ENCODE peak calls at places on chromosomes 6 and 20, in eight cellular contexts. L, W, O, D, C, U, G and E are unnamed samples.

GRCh38 chr6:32129297-32130088 is 595 bp downstream of the FKBPL start:
- DNase-seq in L (no peak), W (no peak), O (no peak), D (no peak), C (peak), U (no peak), G (no peak), E (no peak)

GRCh38 chr6:99393698-99394531 is at the start of gene COQ3:
- DNase-seq in L (no peak), W (peak), O (peak), D (peak), C (peak), U (peak), G (peak), E (peak)

GRCh38 chr6:165850434-165851019 is 187.5 kb upstream of the PDE10A start:
- DNase-seq in L (peak), W (peak), O (peak), D (peak), C (peak), U (peak), G (peak), E (peak)

GRCh38 chr20:15047561-15047960 is 710.1 kb upstream of the FLRT3 start:
- DNase-seq in L (no peak), W (no peak), O (no peak), D (no peak), C (no peak), U (no peak), G (no peak), E (no peak)

GRCh38 chr6:159844737-159845645 is 44.9 kb downstream of the PNLDC1 start:
- DNase-seq in L (no peak), W (no peak), O (no peak), D (no peak), C (no peak), U (no peak), G (no peak), E (no peak)

GRCh38 chr6:25312703-25313102 is 33.5 kb downstream of the CARMIL1 start:
- DNase-seq in L (no peak), W (peak), O (no peak), D (no peak), C (peak), U (peak), G (peak), E (peak)

GRCh38 chr6:81171991-81172740 is 580.3 kb downstream of the TENT5A start:
- DNase-seq in L (no peak), W (no peak), O (no peak), D (no peak), C (peak), U (peak), G (peak), E (peak)

GRCh38 chr6:31396422-31397152 is 6.8 kb upstream of the MICA start:
- DNase-seq in L (peak), W (peak), O (peak), D (peak), C (peak), U (peak), G (peak), E (peak)

GRCh38 chr20:64104667-64105451 is 2.5 kb downstream of the NPBWR2 start:
- DNase-seq in L (no peak), W (no peak), O (no peak), D (no peak), C (no peak), U (no peak), G (no peak), E (no peak)